ENCODE peak calls at places on chromosome 22, in ten cellular contexts. N, U, T, Z, E, M, I, S, Y and H are unnamed samples.

GRCh38 chr22:37254206-37254866 is 10.3 kb upstream of the RAC2 start:
- DNase-seq in N (no peak), U (no peak), T (no peak), Z (peak), E (no peak), M (no peak), I (peak), S (no peak), Y (peak), H (no peak)

GRCh38 chr22:46561435-46561905 is 24.1 kb upstream of the CELSR1 start:
- DNase-seq in N (peak), U (no peak), T (no peak), Z (no peak), E (no peak), M (peak), I (peak), S (no peak), Y (peak), H (peak)

GRCh38 chr22:42324566-42324965 is 54.1 kb upstream of the TCF20 start:
- DNase-seq in N (no peak), U (no peak), T (no peak), Z (no peak), E (no peak), M (no peak), I (no peak), S (no peak), Y (no peak), H (no peak)

GRCh38 chr22:24965822-24966626 is 13.5 kb downstream of the KIAA1671 start:
- DNase-seq in N (no peak), U (no peak), T (no peak), Z (no peak), E (no peak), M (no peak), I (no peak), S (peak), Y (no peak), H (peak)

GRCh38 chr22:27919943-27920755 is 1.1 kb upstream of the PITPNB start:
- DNase-seq in N (peak), U (no peak), T (no peak), Z (peak), E (no peak), M (peak), I (peak), S (no peak), Y (peak), H (no peak)

GRCh38 chr22:49673048-49673447 is 154.6 kb downstream of the BRD1 start:
- DNase-seq in N (no peak), U (no peak), T (no peak), Z (no peak), E (no peak), M (no peak), I (no peak), S (no peak), Y (no peak), H (no peak)

GRCh38 chr22:30878516-30879365 is 89.8 kb downstream of the MORC2 start:
- DNase-seq in N (no peak), U (no peak), T (no peak), Z (no peak), E (no peak), M (no peak), I (no peak), S (no peak), Y (no peak), H (no peak)

GRCh38 chr22:26805131-26805530 is 147.7 kb downstream of the MIAT start:
- DNase-seq in N (no peak), U (no peak), T (no peak), Z (peak), E (no peak), M (no peak), I (no peak), S (no peak), Y (no peak), H (no peak)

GRCh38 chr22:46064966-46065666 is 85.2 kb upstream of the PPARA start:
- DNase-seq in N (no peak), U (no peak), T (no peak), Z (peak), E (no peak), M (no peak), I (peak), S (no peak), Y (peak), H (no peak)

GRCh38 chr22:43537019-43537585 is 125.3 kb downstream of the MPPED1 start:
- DNase-seq in N (no peak), U (no peak), T (no peak), Z (no peak), E (no peak), M (no peak), I (no peak), S (no peak), Y (peak), H (peak)

GRCh38 chr22:31646186-31647019 is 15.6 kb downstream of the PISD start:
- DNase-seq in N (peak), U (no peak), T (no peak), Z (peak), E (no peak), M (no peak), I (peak), S (no peak), Y (peak), H (no peak)

GRCh38 chr22:46355369-46355995 is 20.0 kb downstream of the TRMU start:
- DNase-seq in N (peak), U (peak), T (peak), Z (peak), E (no peak), M (peak), I (peak), S (peak), Y (peak), H (peak)

GRCh38 chr22:34414467-34415440 is 494.5 kb upstream of the LARGE1 start:
- DNase-seq in N (peak), U (no peak), T (no peak), Z (peak), E (peak), M (no peak), I (peak), S (peak), Y (peak), H (peak)

GRCh38 chr22:49999063-49999900 is 13.3 kb downstream of the IL17REL start:
- DNase-seq in N (no peak), U (no peak), T (no peak), Z (peak), E (no peak), M (peak), I (no peak), S (no peak), Y (peak), H (no peak)

GRCh38 chr22:46547179-46547882 is 9.9 kb upstream of the CELSR1 start:
- DNase-seq in N (no peak), U (no peak), T (no peak), Z (peak), E (no peak), M (no peak), I (peak), S (no peak), Y (peak), H (no peak)

GRCh38 chr22:32573991-32574390 is 99.4 kb downstream of the FBXO7 start:
- DNase-seq in N (no peak), U (no peak), T (no peak), Z (no peak), E (no peak), M (no peak), I (no peak), S (no peak), Y (no peak), H (no peak)

GRCh38 chr22:30538280-30538679 is 8.3 kb downstream of the SEC14L6 start:
- DNase-seq in N (no peak), U (no peak), T (no peak), Z (peak), E (no peak), M (no peak), I (peak), S (no peak), Y (no peak), H (no peak)

GRCh38 chr22:21760640-21761039 is 25.0 kb upstream of the YPEL1 start:
- DNase-seq in N (no peak), U (no peak), T (no peak), Z (peak), E (no peak), M (no peak), I (peak), S (no peak), Y (no peak), H (no peak)

GRCh38 chr22:32721328-32722180 is 80.0 kb upstream of the TIMP3 start:
- DNase-seq in N (no peak), U (no peak), T (no peak), Z (no peak), E (no peak), M (no peak), I (no peak), S (no peak), Y (no peak), H (no peak)

GRCh38 chr22:19871845-19872778 is 17.4 kb upstream of the GNB1L start:
- DNase-seq in N (no peak), U (peak), T (no peak), Z (no peak), E (no peak), M (no peak), I (no peak), S (no peak), Y (no peak), H (no peak)

GRCh38 chr22:26139320-26139719 is 29.9 kb upstream of the SEZ6L start:
- DNase-seq in N (no peak), U (no peak), T (no peak), Z (no peak), E (no peak), M (no peak), I (no peak), S (no peak), Y (no peak), H (no peak)

GRCh38 chr22:28560005-28560742 is 119.5 kb downstream of the TTC28 start:
- DNase-seq in N (peak), U (no peak), T (no peak), Z (peak), E (no peak), M (no peak), I (peak), S (no peak), Y (peak), H (no peak)

GRCh38 chr22:31448382-31448781 is 41.3 kb downstream of the EIF4ENIF1 start:
- DNase-seq in N (no peak), U (no peak), T (no peak), Z (no peak), E (no peak), M (no peak), I (no peak), S (no peak), Y (no peak), H (no peak)

GRCh38 chr22:33315954-33316353 is 257.8 kb upstream of the SYN3 start:
- DNase-seq in N (no peak), U (no peak), T (no peak), Z (no peak), E (no peak), M (no peak), I (no peak), S (no peak), Y (no peak), H (no peak)

GRCh38 chr22:41781508-41781906 is 19.0 kb upstream of the CCDC134 start:
- DNase-seq in N (no peak), U (peak), T (peak), Z (no peak), E (no peak), M (no peak), I (no peak), S (no peak), Y (no peak), H (no peak)

GRCh38 chr22:39302431-39302960 is 16.9 kb downstream of the RPL3 start:
- DNase-seq in N (no peak), U (no peak), T (no peak), Z (no peak), E (no peak), M (no peak), I (no peak), S (no peak), Y (no peak), H (no peak)

GRCh38 chr22:36977401-36977861 is 41.8 kb downstream of the TST start:
- DNase-seq in N (peak), U (peak), T (peak), Z (peak), E (peak), M (peak), I (peak), S (peak), Y (peak), H (peak)

GRCh38 chr22:32643246-32643645 is 158.3 kb upstream of the TIMP3 start:
- DNase-seq in N (no peak), U (no peak), T (no peak), Z (no peak), E (no peak), M (no peak), I (no peak), S (no peak), Y (no peak), H (no peak)

GRCh38 chr22:26536056-26536761 is 23.9 kb upstream of the TFIP11 start:
- DNase-seq in N (no peak), U (no peak), T (no peak), Z (no peak), E (no peak), M (peak), I (peak), S (no peak), Y (no peak), H (no peak)

GRCh38 chr22:29309332-29310064 is 3.0 kb downstream of the GAS2L1 start:
- DNase-seq in N (no peak), U (no peak), T (no peak), Z (peak), E (no peak), M (no peak), I (no peak), S (no peak), Y (peak), H (no peak)

GRCh38 chr22:32100711-32101110 is 57.6 kb downstream of the SLC5A1 start:
- DNase-seq in N (no peak), U (no peak), T (no peak), Z (no peak), E (no peak), M (no peak), I (no peak), S (no peak), Y (no peak), H (no peak)

GRCh38 chr22:48268771-48269552 is 1506.5 kb downstream of the TBC1D22A start:
- DNase-seq in N (no peak), U (no peak), T (no peak), Z (no peak), E (no peak), M (no peak), I (no peak), S (peak), Y (no peak), H (no peak)

GRCh38 chr22:17974703-17975372 is 49.5 kb downstream of the MICAL3 start:
- DNase-seq in N (no peak), U (no peak), T (no peak), Z (no peak), E (peak), M (no peak), I (no peak), S (no peak), Y (no peak), H (no peak)

GRCh38 chr22:19886605-19887250 is 32.1 kb upstream of the GNB1L start:
- DNase-seq in N (no peak), U (no peak), T (no peak), Z (peak), E (no peak), M (peak), I (peak), S (no peak), Y (peak), H (no peak)